ENCODE peak calls at places on chromosomes 4 and X, in eight cellular contexts. One of them, this sample, is unnamed.

GRCh38 chr4:72582853-72583252 is 13.8 kb upstream of the ADAMTS3 start:
- DNase-seq in HCT116: no peak
- DNase-seq in Panc1: no peak
- DNase-seq in GM12878: no peak
- DNase-seq in A549: no peak
- DNase-seq in GM23338: no peak
- DNase-seq in SK-N-SH: no peak
- DNase-seq in K562: no peak
- DNase-seq in this sample: no peak

GRCh38 chr4:113823291-113823659 is 61.7 kb upstream of the CAMK2D start:
- DNase-seq in SK-N-SH: no peak
- DNase-seq in GM12878: peak
- DNase-seq in A549: no peak
- DNase-seq in GM23338: no peak
- DNase-seq in K562: no peak
- DNase-seq in Panc1: no peak
- DNase-seq in HCT116: no peak
- DNase-seq in this sample: no peak

GRCh38 chrX:70171636-70172035 is 5.6 kb upstream of the DGAT2L6 start:
- DNase-seq in Panc1: no peak
- DNase-seq in K562: no peak
- DNase-seq in A549: no peak
- DNase-seq in GM23338: peak
- DNase-seq in HCT116: no peak
- DNase-seq in GM12878: no peak
- DNase-seq in SK-N-SH: no peak
- DNase-seq in this sample: no peak

GRCh38 chr4:11614426-11614825 is 185.7 kb upstream of the HS3ST1 start:
- DNase-seq in A549: peak
- DNase-seq in Panc1: no peak
- DNase-seq in K562: no peak
- DNase-seq in GM23338: no peak
- DNase-seq in HCT116: peak
- DNase-seq in GM12878: no peak
- DNase-seq in SK-N-SH: no peak
- DNase-seq in this sample: no peak

GRCh38 chrX:75155830-75156525 is at the start of gene ABCB7:
- DNase-seq in GM12878: peak
- DNase-seq in SK-N-SH: peak
- DNase-seq in K562: peak
- DNase-seq in GM23338: peak
- DNase-seq in HCT116: peak
- DNase-seq in A549: peak
- DNase-seq in Panc1: peak
- DNase-seq in this sample: peak

GRCh38 chr4:52714597-52715254 is 36.5 kb downstream of the ERVMER34-1 start:
- DNase-seq in K562: no peak
- DNase-seq in Panc1: no peak
- DNase-seq in HCT116: no peak
- DNase-seq in GM23338: no peak
- DNase-seq in GM12878: no peak
- DNase-seq in SK-N-SH: no peak
- DNase-seq in A549: no peak
- DNase-seq in this sample: peak

GRCh38 chr4:184805462-184806245 is 20.1 kb downstream of the ACSL1 start:
- DNase-seq in A549: no peak
- DNase-seq in SK-N-SH: peak
- DNase-seq in GM12878: no peak
- DNase-seq in HCT116: no peak
- DNase-seq in K562: no peak
- DNase-seq in GM23338: no peak
- DNase-seq in Panc1: no peak
- DNase-seq in this sample: no peak

GRCh38 chrX:80181079-80181478 is 166.5 kb downstream of the TBX22 start:
- DNase-seq in SK-N-SH: no peak
- DNase-seq in K562: peak
- DNase-seq in GM23338: peak
- DNase-seq in A549: no peak
- DNase-seq in HCT116: no peak
- DNase-seq in GM12878: no peak
- DNase-seq in Panc1: no peak
- DNase-seq in this sample: no peak

GRCh38 chr4:170423137-170423536 is 333.4 kb upstream of the AADAT start:
- DNase-seq in HCT116: no peak
- DNase-seq in K562: no peak
- DNase-seq in GM23338: no peak
- DNase-seq in SK-N-SH: no peak
- DNase-seq in GM12878: no peak
- DNase-seq in Panc1: peak
- DNase-seq in A549: no peak
- DNase-seq in this sample: no peak

GRCh38 chr4:83961575-83961974 is 425.7 kb downstream of the GPAT3 start:
- DNase-seq in K562: peak
- DNase-seq in SK-N-SH: no peak
- DNase-seq in GM12878: no peak
- DNase-seq in Panc1: peak
- DNase-seq in HCT116: no peak
- DNase-seq in A549: no peak
- DNase-seq in GM23338: no peak
- DNase-seq in this sample: no peak

GRCh38 chr4:121736735-121737351 is 28.1 kb downstream of the SMIM43 start:
- DNase-seq in SK-N-SH: peak
- DNase-seq in GM12878: no peak
- DNase-seq in GM23338: peak
- DNase-seq in Panc1: no peak
- DNase-seq in K562: peak
- DNase-seq in A549: peak
- DNase-seq in HCT116: peak
- DNase-seq in this sample: no peak

DNA sequence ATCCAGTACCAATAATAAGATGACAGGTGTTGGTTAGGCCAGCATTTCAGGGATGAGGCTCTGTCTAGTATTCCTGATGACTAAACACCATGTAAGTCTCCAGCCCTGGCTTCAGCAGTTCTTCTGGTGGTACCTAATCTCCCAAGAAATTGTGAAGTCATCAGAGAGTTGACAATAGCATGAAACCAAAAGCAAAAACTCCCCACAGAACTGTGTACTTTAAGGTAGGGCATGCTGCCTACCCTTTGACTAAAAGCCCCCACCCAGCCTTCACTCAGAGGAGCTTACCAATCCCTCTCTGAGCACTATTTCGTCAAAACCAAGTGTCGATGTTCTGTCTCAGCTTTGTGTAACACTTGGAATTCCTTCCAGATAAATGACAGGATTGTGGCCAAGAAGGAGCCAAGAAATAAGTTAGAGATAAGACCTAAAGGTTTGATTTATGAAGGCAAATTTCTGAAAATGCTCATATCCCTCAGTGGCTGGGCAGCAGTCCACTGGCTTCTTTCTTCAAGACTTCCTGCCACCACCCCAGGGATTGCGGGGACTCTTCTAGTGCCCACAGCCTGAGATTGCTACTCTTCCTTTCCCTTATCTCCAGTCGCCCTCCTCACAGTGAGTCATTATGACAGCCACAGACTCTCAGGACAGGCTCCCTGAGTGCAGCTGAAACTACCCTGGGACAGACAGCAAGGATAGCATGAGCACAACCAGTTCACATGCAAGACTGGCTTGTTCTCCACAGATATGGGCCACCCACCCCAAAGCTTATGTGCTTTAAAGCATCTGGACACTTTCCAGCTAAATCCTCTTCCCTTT is 67.3 kb upstream of the LHFPL1 start:
- DNase-seq in Panc1: no peak
- DNase-seq in A549: no peak
- DNase-seq in K562: no peak
- DNase-seq in GM23338: no peak
- DNase-seq in HCT116: no peak
- DNase-seq in SK-N-SH: no peak
- DNase-seq in GM12878: no peak
- DNase-seq in this sample: no peak
- TF ChIP-seq REST in Panc1: no peak
- TF ChIP-seq REST in A549: no peak
- TF ChIP-seq REST in K562: no peak
- TF ChIP-seq REST in GM23338: no peak
- TF ChIP-seq REST in HCT116: no peak
- TF ChIP-seq REST in SK-N-SH: no peak
- TF ChIP-seq REST in GM12878: no peak
- TF ChIP-seq REST in this sample: no peak

GRCh38 chr4:118988635-118988972 is 100.0 kb downstream of the SYNPO2 start:
- DNase-seq in Panc1: no peak
- DNase-seq in SK-N-SH: no peak
- DNase-seq in A549: no peak
- DNase-seq in HCT116: no peak
- DNase-seq in GM23338: no peak
- DNase-seq in K562: no peak
- DNase-seq in GM12878: no peak
- DNase-seq in this sample: no peak

GRCh38 chr4:118983293-118983692 is 94.6 kb downstream of the SYNPO2 start:
- DNase-seq in SK-N-SH: no peak
- DNase-seq in Panc1: no peak
- DNase-seq in K562: no peak
- DNase-seq in GM23338: no peak
- DNase-seq in HCT116: no peak
- DNase-seq in GM12878: no peak
- DNase-seq in A549: no peak
- DNase-seq in this sample: no peak

GRCh38 chr4:118981839-118982381 is 93.3 kb downstream of the SYNPO2 start:
- DNase-seq in K562: peak
- DNase-seq in GM12878: no peak
- DNase-seq in Panc1: peak
- DNase-seq in SK-N-SH: peak
- DNase-seq in HCT116: peak
- DNase-seq in GM23338: peak
- DNase-seq in A549: peak
- DNase-seq in this sample: peak

GRCh38 chr4:118987959-118988634 is 99.4 kb downstream of the SYNPO2 start:
- DNase-seq in GM23338: no peak
- DNase-seq in SK-N-SH: no peak
- DNase-seq in HCT116: no peak
- DNase-seq in K562: no peak
- DNase-seq in A549: no peak
- DNase-seq in Panc1: no peak
- DNase-seq in GM12878: no peak
- DNase-seq in this sample: no peak

GRCh38 chr4:118985170-118986000 is 96.7 kb downstream of the SYNPO2 start:
- DNase-seq in A549: no peak
- DNase-seq in K562: no peak
- DNase-seq in HCT116: no peak
- DNase-seq in Panc1: no peak
- DNase-seq in GM23338: no peak
- DNase-seq in SK-N-SH: no peak
- DNase-seq in GM12878: no peak
- DNase-seq in this sample: no peak
- H3K4me3 ChIP-seq in A549: no peak
- H3K4me3 ChIP-seq in K562: no peak
- H3K4me3 ChIP-seq in HCT116: no peak
- H3K4me3 ChIP-seq in Panc1: no peak
- H3K4me3 ChIP-seq in GM23338: no peak
- H3K4me3 ChIP-seq in SK-N-SH: no peak
- H3K4me3 ChIP-seq in GM12878: no peak
- H3K4me3 ChIP-seq in this sample: no peak

DNA sequence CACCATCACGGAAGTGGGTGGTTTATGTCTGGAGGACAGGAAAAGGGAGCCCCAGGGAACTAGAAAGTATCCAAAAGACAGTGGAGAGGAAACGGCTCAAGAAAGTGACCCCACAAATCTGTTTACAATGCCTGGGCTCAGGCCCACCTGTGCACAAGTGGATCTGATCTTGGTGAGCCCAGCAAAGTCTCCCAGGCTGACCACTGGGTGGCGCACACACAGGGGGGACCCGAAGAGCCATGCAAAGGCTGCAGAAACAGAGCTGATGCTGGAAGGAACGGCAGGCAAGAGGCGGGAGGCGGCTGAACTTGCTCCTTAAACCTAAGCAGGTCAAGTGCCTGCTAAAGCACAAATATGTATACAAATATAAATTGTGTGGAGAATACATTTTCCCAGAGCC is 9.6 kb downstream of the HAUS7 start:
- DNase-seq in K562: peak
- DNase-seq in HCT116: no peak
- DNase-seq in SK-N-SH: peak
- DNase-seq in Panc1: no peak
- DNase-seq in GM12878: no peak
- DNase-seq in GM23338: peak
- DNase-seq in A549: peak
- DNase-seq in this sample: peak
- TF ChIP-seq REST in K562: no peak
- TF ChIP-seq REST in HCT116: no peak
- TF ChIP-seq REST in SK-N-SH: no peak
- TF ChIP-seq REST in Panc1: no peak
- TF ChIP-seq REST in GM12878: no peak
- TF ChIP-seq REST in GM23338: no peak
- TF ChIP-seq REST in A549: no peak
- TF ChIP-seq REST in this sample: no peak

GRCh38 chr4:161714022-161714751 is 449.6 kb downstream of the FSTL5 start:
- DNase-seq in HCT116: peak
- DNase-seq in A549: no peak
- DNase-seq in GM23338: no peak
- DNase-seq in SK-N-SH: no peak
- DNase-seq in Panc1: no peak
- DNase-seq in GM12878: no peak
- DNase-seq in K562: no peak
- DNase-seq in this sample: no peak
- H3K4me3 ChIP-seq in HCT116: no peak
- H3K4me3 ChIP-seq in A549: no peak
- H3K4me3 ChIP-seq in GM23338: no peak
- H3K4me3 ChIP-seq in SK-N-SH: peak
- H3K4me3 ChIP-seq in Panc1: no peak
- H3K4me3 ChIP-seq in GM12878: no peak
- H3K4me3 ChIP-seq in K562: no peak
- H3K4me3 ChIP-seq in this sample: no peak

DNA sequence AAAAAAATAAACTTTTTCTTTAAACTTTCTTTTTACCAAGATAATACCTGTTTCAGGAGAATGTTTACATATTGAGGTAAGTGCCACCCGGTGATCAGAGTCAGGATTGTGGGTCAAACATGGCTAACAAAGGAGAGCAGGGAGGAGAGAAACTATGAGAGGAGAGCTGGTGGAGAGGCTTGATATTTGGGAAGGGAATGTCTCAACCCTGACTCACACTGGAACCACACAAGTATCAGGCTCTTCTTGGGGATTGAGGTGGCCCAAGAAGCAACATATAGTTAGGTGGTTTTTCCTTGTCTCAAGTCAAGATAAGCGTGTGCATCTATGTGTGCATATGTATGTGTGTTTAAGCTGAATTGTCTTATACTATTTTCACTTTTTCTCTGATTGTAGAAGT is 6.7 kb downstream of the TCEAL1 start:
- DNase-seq in GM12878: no peak
- DNase-seq in Panc1: no peak
- DNase-seq in A549: no peak
- DNase-seq in SK-N-SH: no peak
- DNase-seq in HCT116: no peak
- DNase-seq in GM23338: no peak
- DNase-seq in K562: no peak
- DNase-seq in this sample: no peak
- TF ChIP-seq REST in GM12878: no peak
- TF ChIP-seq REST in Panc1: no peak
- TF ChIP-seq REST in A549: no peak
- TF ChIP-seq REST in SK-N-SH: no peak
- TF ChIP-seq REST in HCT116: no peak
- TF ChIP-seq REST in GM23338: no peak
- TF ChIP-seq REST in K562: no peak
- TF ChIP-seq REST in this sample: no peak